ENCODE peak calls at places on chromosomes 16 and 17, in nine cellular contexts. Z, C, P, B, L, W, T, H and G are unnamed samples.

GRCh38 chr17:30091166-30091670 is 25.4 kb upstream of the NSRP1 start:
- DNase-seq in Z (no peak), C (no peak), P (no peak), B (no peak), L (peak), W (no peak), T (no peak), H (no peak), G (no peak)

GRCh38 chr16:48960830-48961229 is 320.8 kb downstream of the CBLN1 start:
- DNase-seq in Z (no peak), C (no peak), P (no peak), B (no peak), L (no peak), W (no peak), T (no peak), H (no peak), G (no peak)

GRCh38 chr17:40018211-40019121 is 3.2 kb downstream of the CSF3 start:
- DNase-seq in Z (no peak), C (no peak), P (no peak), B (peak), L (no peak), W (peak), T (no peak), H (no peak), G (no peak)

GRCh38 chr17:16275024-16275423 is 58.0 kb downstream of the PIGL start:
- DNase-seq in Z (no peak), C (no peak), P (no peak), B (no peak), L (no peak), W (no peak), T (no peak), H (no peak), G (no peak)

GRCh38 chr16:66335704-66336329 is 30.7 kb upstream of the CDH5 start:
- DNase-seq in Z (peak), C (no peak), P (peak), B (no peak), L (peak), W (peak), T (no peak), H (no peak), G (no peak)

GRCh38 chr17:43578352-43578698 is 32.2 kb upstream of the ETV4 start:
- DNase-seq in Z (no peak), C (no peak), P (no peak), B (no peak), L (no peak), W (no peak), T (no peak), H (no peak), G (no peak)

GRCh38 chr17:43822566-43823190 is 10.3 kb downstream of the MPP3 start:
- DNase-seq in Z (peak), C (no peak), P (no peak), B (no peak), L (no peak), W (no peak), T (no peak), H (no peak), G (no peak)

GRCh38 chr17:28467456-28468025 is 5.9 kb upstream of the SLC13A2 start:
- DNase-seq in Z (peak), C (no peak), P (no peak), B (no peak), L (peak), W (no peak), T (no peak), H (no peak), G (no peak)

GRCh38 chr16:51393381-51394005 is 242.4 kb upstream of the SALL1 start:
- DNase-seq in Z (peak), C (no peak), P (no peak), B (no peak), L (peak), W (no peak), T (no peak), H (no peak), G (no peak)

GRCh38 chr17:78391843-78392242 is 13.4 kb downstream of the PGS1 start:
- DNase-seq in Z (peak), C (no peak), P (no peak), B (no peak), L (peak), W (no peak), T (peak), H (no peak), G (peak)

GRCh38 chr17:51673066-51673465 is 412.7 kb downstream of the UTP18 start:
- DNase-seq in Z (no peak), C (no peak), P (no peak), B (no peak), L (no peak), W (no peak), T (no peak), H (no peak), G (no peak)

GRCh38 chr17:17020821-17021193 is 21.4 kb upstream of the MPRIP start:
- DNase-seq in Z (no peak), C (no peak), P (no peak), B (peak), L (no peak), W (no peak), T (no peak), H (no peak), G (no peak)

GRCh38 chr17:19948100-19948943 is 29.3 kb downstream of the AKAP10 start:
- DNase-seq in Z (no peak), C (no peak), P (no peak), B (no peak), L (peak), W (no peak), T (no peak), H (no peak), G (no peak)

GRCh38 chr17:83128306-83129240 is 49.2 kb downstream of the METRNL start:
- DNase-seq in Z (no peak), C (no peak), P (peak), B (no peak), L (no peak), W (no peak), T (no peak), H (no peak), G (no peak)

GRCh38 chr17:17151962-17152361 is 54.2 kb downstream of the PLD6 start:
- DNase-seq in Z (peak), C (peak), P (peak), B (peak), L (peak), W (peak), T (no peak), H (peak), G (peak)

GRCh38 chr17:83124871-83125514 is 45.6 kb downstream of the METRNL start:
- DNase-seq in Z (no peak), C (no peak), P (peak), B (peak), L (no peak), W (no peak), T (no peak), H (no peak), G (no peak)

GRCh38 chr17:20982589-20983358 is 60.0 kb downstream of the USP22 start:
- DNase-seq in Z (no peak), C (no peak), P (no peak), B (no peak), L (no peak), W (no peak), T (no peak), H (no peak), G (no peak)

GRCh38 chr16:19691161-19691850 is 26.7 kb downstream of the KNOP1 start:
- DNase-seq in Z (peak), C (peak), P (peak), B (no peak), L (no peak), W (no peak), T (no peak), H (no peak), G (no peak)
- TF ChIP-seq CTCF in Z (no peak), C (no peak), P (no peak), B (no peak), L (no peak), W (no peak), T (no peak), H (no peak), G (no peak)

DNA sequence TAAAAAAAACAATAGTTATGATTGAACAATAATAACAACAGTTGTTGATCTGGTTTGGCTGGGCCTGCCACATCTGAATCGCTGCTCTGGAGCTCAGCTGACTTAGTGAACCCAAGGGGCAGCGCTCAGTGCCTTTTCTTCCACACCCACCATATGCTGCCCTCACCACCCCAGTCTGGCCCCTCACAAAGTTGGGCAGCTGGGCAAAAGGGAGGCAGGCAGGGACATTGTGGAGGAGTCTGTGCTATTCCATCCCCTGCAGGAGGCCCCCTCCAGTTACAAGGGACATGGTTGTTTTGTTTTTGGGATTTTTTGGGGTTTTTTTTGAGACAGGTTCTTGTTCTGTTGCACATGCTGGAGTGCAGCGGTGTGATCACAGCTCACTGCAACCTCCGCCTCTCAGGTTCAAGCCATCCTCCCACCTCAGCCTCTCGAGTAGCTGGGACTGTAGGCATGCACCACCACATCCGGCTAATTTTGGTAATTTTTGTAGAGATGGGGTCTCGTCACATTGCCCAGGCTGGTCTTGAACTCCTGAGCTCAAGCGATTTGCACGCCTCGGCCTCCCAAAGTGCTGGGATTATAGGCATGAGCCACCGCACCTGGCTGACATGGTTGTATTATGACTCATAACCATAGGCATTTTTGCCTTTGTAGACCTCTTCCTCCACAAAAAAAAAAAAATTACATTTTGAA is 8.6 kb upstream of the PECAM1 start:
- DNase-seq in Z (no peak), C (no peak), P (no peak), B (no peak), L (peak), W (no peak), T (no peak), H (no peak), G (peak)
- H3K27ac ChIP-seq in Z (no peak), C (no peak), P (no peak), B (no peak), L (no peak), W (no peak), T (no peak), H (no peak), G (peak)

GRCh38 chr17:1949754-1950153 is 75.4 kb downstream of the RTN4RL1 start:
- DNase-seq in Z (no peak), C (no peak), P (no peak), B (no peak), L (no peak), W (no peak), T (no peak), H (no peak), G (no peak)
- TF ChIP-seq CTCF in Z (no peak), C (no peak), P (no peak), B (no peak), L (no peak), W (no peak), T (no peak), H (no peak), G (no peak)

GRCh38 chr17:14298221-14298994 is 2.5 kb upstream of the HS3ST3B1 start:
- DNase-seq in Z (no peak), C (no peak), P (no peak), B (no peak), L (no peak), W (no peak), T (no peak), H (no peak), G (no peak)
- H3K27ac ChIP-seq in Z (no peak), C (no peak), P (no peak), B (no peak), L (no peak), W (no peak), T (no peak), H (no peak), G (no peak)

DNA sequence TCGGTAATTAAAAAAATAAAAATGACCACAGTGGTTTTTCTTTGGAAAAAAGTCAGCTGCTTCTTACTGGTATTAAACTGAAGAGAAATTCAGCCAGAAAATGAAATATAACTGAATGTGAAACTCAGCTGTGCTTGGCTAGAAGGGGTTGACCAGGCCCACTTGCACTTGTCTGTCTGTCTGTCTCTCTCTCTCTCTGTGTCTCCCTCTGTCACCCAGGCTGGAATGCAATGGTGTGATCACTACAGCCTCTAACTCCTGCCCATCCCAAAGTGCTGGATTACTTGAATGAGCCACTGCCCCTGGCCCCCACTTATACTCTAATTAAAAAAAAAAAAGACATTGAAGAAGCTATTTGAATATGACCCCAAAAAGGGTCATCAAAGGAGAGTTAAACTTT is 17.3 kb upstream of the AKAP1 start:
- DNase-seq in Z (no peak), C (no peak), P (no peak), B (no peak), L (no peak), W (no peak), T (no peak), H (no peak), G (no peak)
- TF ChIP-seq CTCF in Z (no peak), C (no peak), P (no peak), B (no peak), L (no peak), W (no peak), T (no peak), H (no peak), G (no peak)

DNA sequence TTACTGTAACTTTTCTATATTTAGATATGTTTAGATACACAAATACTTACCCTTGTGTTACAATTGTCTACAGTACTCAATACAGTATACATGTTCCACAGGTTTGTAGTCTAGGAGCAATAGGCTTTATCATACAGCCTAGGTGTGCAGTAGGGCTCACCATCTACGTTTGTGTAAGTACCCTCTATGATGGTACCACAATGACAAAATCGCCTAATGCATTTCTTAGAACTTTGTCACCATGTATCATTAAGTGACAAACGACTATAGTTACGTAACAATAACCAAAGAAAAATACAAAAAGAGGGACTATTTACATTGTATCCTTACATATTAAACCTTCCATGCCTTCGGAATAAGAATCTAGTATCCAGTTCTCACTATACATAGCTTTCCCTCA is 8.0 kb downstream of the STAT5B start:
- DNase-seq in Z (no peak), C (no peak), P (no peak), B (no peak), L (no peak), W (no peak), T (no peak), H (no peak), G (no peak)
- H3K27ac ChIP-seq in Z (no peak), C (no peak), P (no peak), B (no peak), L (no peak), W (no peak), T (no peak), H (no peak), G (no peak)

GRCh38 chr17:70810609-70811008 is 641.3 kb downstream of the KCNJ2 start:
- DNase-seq in Z (peak), C (no peak), P (no peak), B (no peak), L (peak), W (no peak), T (no peak), H (no peak), G (no peak)

GRCh38 chr17:70804161-70804560 is 634.8 kb downstream of the KCNJ2 start:
- DNase-seq in Z (peak), C (no peak), P (no peak), B (no peak), L (peak), W (no peak), T (no peak), H (no peak), G (no peak)

DNA sequence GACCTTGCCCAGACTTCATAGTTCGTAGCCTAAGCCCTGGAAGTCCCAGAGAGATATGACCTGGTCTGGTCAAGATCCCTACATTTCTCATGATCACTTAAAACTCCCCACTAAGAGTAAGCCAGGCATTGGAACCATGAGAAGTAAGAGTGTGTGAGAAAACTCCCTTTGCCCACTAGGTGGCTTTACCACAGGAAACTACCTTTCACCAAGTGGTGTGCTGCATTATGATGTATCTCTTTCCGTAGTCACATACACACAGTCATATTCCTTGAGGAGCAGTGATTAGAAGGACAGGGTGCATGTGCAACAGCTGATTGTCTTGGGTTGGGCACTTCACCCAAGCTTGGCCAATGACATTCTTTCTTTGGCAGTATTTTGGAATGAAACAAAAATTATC is 639.3 kb downstream of the KCNJ2 start:
- DNase-seq in Z (no peak), C (no peak), P (no peak), B (no peak), L (no peak), W (no peak), T (peak), H (no peak), G (peak)
- TF ChIP-seq CTCF in Z (peak), C (peak), P (no peak), B (no peak), L (peak), W (no peak), T (peak), H (peak), G (no peak)